ENCODE peak calls at places on chromosomes 2 and 18, in ten cellular contexts. One of them, this sample, is unnamed.

GRCh38 chr2:116094196-116094595 is 1651.8 kb downstream of the DPP10 start:
- DNase-seq in HFF-Myc: no peak
- DNase-seq in fibroblast of villous mesenchyme: no peak
- DNase-seq in cardiac fibroblast: no peak
- DNase-seq in fibroblast of lung: no peak
- DNase-seq in gastrocnemius medialis: no peak
- DNase-seq in fibroblast of the aortic adventitia: no peak
- DNase-seq in PC-3: no peak
- DNase-seq in foreskin fibroblast: no peak
- DNase-seq in BJ: no peak
- DNase-seq in this sample: no peak

GRCh38 chr2:219344756-219345458 is 12.4 kb upstream of the RESP18 start:
- DNase-seq in HFF-Myc: no peak
- DNase-seq in fibroblast of villous mesenchyme: peak
- DNase-seq in cardiac fibroblast: peak
- DNase-seq in fibroblast of lung: peak
- DNase-seq in gastrocnemius medialis: peak
- DNase-seq in fibroblast of the aortic adventitia: peak
- DNase-seq in PC-3: peak
- DNase-seq in foreskin fibroblast: peak
- DNase-seq in BJ: no peak
- DNase-seq in this sample: no peak

GRCh38 chr2:38650717-38651116 is 15.2 kb upstream of the GALM start:
- DNase-seq in HFF-Myc: no peak
- DNase-seq in fibroblast of villous mesenchyme: no peak
- DNase-seq in cardiac fibroblast: no peak
- DNase-seq in fibroblast of lung: no peak
- DNase-seq in gastrocnemius medialis: no peak
- DNase-seq in fibroblast of the aortic adventitia: no peak
- DNase-seq in PC-3: no peak
- DNase-seq in foreskin fibroblast: no peak
- DNase-seq in BJ: no peak
- DNase-seq in this sample: no peak

GRCh38 chr2:220219371-220219770 is 591.9 kb downstream of the SLC4A3 start:
- DNase-seq in HFF-Myc: no peak
- DNase-seq in fibroblast of villous mesenchyme: no peak
- DNase-seq in cardiac fibroblast: no peak
- DNase-seq in fibroblast of lung: no peak
- DNase-seq in gastrocnemius medialis: no peak
- DNase-seq in fibroblast of the aortic adventitia: no peak
- DNase-seq in PC-3: peak
- DNase-seq in foreskin fibroblast: no peak
- DNase-seq in BJ: no peak
- DNase-seq in this sample: no peak

GRCh38 chr2:217994776-217995274 is 8.0 kb downstream of the TNS1 start:
- DNase-seq in HFF-Myc: no peak
- DNase-seq in fibroblast of villous mesenchyme: peak
- DNase-seq in cardiac fibroblast: peak
- DNase-seq in fibroblast of lung: peak
- DNase-seq in gastrocnemius medialis: no peak
- DNase-seq in fibroblast of the aortic adventitia: peak
- DNase-seq in PC-3: peak
- DNase-seq in foreskin fibroblast: peak
- DNase-seq in BJ: peak
- DNase-seq in this sample: no peak

GRCh38 chr2:65396348-65397026 is 35.9 kb downstream of the SPRED2 start:
- DNase-seq in HFF-Myc: no peak
- DNase-seq in fibroblast of villous mesenchyme: peak
- DNase-seq in cardiac fibroblast: peak
- DNase-seq in fibroblast of lung: peak
- DNase-seq in gastrocnemius medialis: no peak
- DNase-seq in fibroblast of the aortic adventitia: peak
- DNase-seq in PC-3: peak
- DNase-seq in foreskin fibroblast: peak
- DNase-seq in BJ: no peak
- DNase-seq in this sample: no peak

GRCh38 chr18:45775726-45776125 is 49.7 kb upstream of the SIGLEC15 start:
- DNase-seq in HFF-Myc: no peak
- DNase-seq in fibroblast of villous mesenchyme: no peak
- DNase-seq in cardiac fibroblast: no peak
- DNase-seq in fibroblast of lung: no peak
- DNase-seq in gastrocnemius medialis: no peak
- DNase-seq in fibroblast of the aortic adventitia: no peak
- DNase-seq in PC-3: no peak
- DNase-seq in foreskin fibroblast: peak
- DNase-seq in BJ: no peak
- DNase-seq in this sample: no peak

GRCh38 chr2:216039918-216040317 is 26.6 kb upstream of the MREG start:
- DNase-seq in HFF-Myc: no peak
- DNase-seq in fibroblast of villous mesenchyme: no peak
- DNase-seq in cardiac fibroblast: no peak
- DNase-seq in fibroblast of lung: no peak
- DNase-seq in gastrocnemius medialis: no peak
- DNase-seq in fibroblast of the aortic adventitia: no peak
- DNase-seq in PC-3: no peak
- DNase-seq in foreskin fibroblast: no peak
- DNase-seq in BJ: no peak
- DNase-seq in this sample: no peak

GRCh38 chr2:25941042-25941441 is 41.3 kb downstream of the KIF3C start:
- DNase-seq in HFF-Myc: no peak
- DNase-seq in fibroblast of villous mesenchyme: no peak
- DNase-seq in cardiac fibroblast: no peak
- DNase-seq in fibroblast of lung: no peak
- DNase-seq in gastrocnemius medialis: no peak
- DNase-seq in fibroblast of the aortic adventitia: no peak
- DNase-seq in PC-3: no peak
- DNase-seq in foreskin fibroblast: no peak
- DNase-seq in BJ: no peak
- DNase-seq in this sample: no peak

GRCh38 chr2:138742446-138743057 is 37.6 kb downstream of the NXPH2 start:
- DNase-seq in HFF-Myc: no peak
- DNase-seq in fibroblast of villous mesenchyme: no peak
- DNase-seq in cardiac fibroblast: no peak
- DNase-seq in fibroblast of lung: no peak
- DNase-seq in gastrocnemius medialis: peak
- DNase-seq in fibroblast of the aortic adventitia: no peak
- DNase-seq in PC-3: no peak
- DNase-seq in foreskin fibroblast: no peak
- DNase-seq in BJ: no peak
- DNase-seq in this sample: no peak

DNA sequence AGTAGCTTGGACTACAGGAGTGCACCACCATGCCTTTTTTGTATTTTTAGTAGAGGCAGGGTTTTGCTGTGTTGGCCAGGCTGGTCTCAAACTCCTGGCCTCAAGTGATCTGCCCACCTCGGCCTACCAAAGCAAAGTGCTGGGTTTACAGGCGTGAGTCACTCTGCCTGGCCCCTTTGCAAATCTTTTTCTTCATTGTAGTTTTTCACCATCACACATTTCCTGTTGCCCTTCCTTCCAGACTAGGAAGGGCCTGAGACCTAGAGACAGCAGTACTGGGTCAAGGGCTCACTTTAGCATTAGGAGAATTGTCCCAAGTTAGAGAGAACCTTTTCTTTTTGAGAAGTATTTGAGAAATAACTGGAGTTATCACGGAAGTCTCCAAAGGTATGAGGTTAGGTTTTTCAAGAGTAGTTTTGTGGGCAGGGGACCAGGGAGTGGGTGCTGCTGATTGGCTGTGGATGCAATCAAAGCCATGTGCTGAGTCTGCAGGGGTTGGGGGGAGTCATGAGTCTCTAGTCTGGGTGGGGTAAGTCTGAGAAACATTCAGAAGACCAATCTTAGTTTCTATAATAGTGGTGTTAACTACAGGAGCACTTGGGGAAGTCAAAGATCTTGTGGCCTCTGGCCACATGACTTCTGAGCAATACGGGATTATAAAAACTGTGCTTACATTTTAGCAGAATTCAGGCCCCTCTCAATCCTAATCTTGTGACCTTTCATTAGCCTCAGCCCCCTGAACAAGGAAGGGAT is 23.7 kb downstream of the B3GNT2 start:
- DNase-seq in HFF-Myc: no peak
- DNase-seq in fibroblast of villous mesenchyme: no peak
- DNase-seq in cardiac fibroblast: no peak
- DNase-seq in fibroblast of lung: no peak
- DNase-seq in gastrocnemius medialis: no peak
- DNase-seq in fibroblast of the aortic adventitia: no peak
- DNase-seq in PC-3: no peak
- DNase-seq in foreskin fibroblast: no peak
- DNase-seq in BJ: no peak
- DNase-seq in this sample: no peak
- TF ChIP-seq CTCF in HFF-Myc: no peak
- TF ChIP-seq CTCF in fibroblast of villous mesenchyme: no peak
- TF ChIP-seq CTCF in cardiac fibroblast: no peak
- TF ChIP-seq CTCF in fibroblast of lung: no peak
- TF ChIP-seq CTCF in gastrocnemius medialis: no peak
- TF ChIP-seq CTCF in fibroblast of the aortic adventitia: no peak
- TF ChIP-seq CTCF in PC-3: no peak
- TF ChIP-seq CTCF in foreskin fibroblast: no peak
- TF ChIP-seq CTCF in BJ: no peak
- TF ChIP-seq CTCF in this sample: no peak

GRCh38 chr2:19812166-19812565 is 89.6 kb downstream of the TTC32 start:
- DNase-seq in HFF-Myc: no peak
- DNase-seq in fibroblast of villous mesenchyme: no peak
- DNase-seq in cardiac fibroblast: no peak
- DNase-seq in fibroblast of lung: no peak
- DNase-seq in gastrocnemius medialis: no peak
- DNase-seq in fibroblast of the aortic adventitia: peak
- DNase-seq in PC-3: no peak
- DNase-seq in foreskin fibroblast: no peak
- DNase-seq in BJ: no peak
- DNase-seq in this sample: peak
- H3K4me3 ChIP-seq in HFF-Myc: no peak
- H3K4me3 ChIP-seq in fibroblast of villous mesenchyme: no peak
- H3K4me3 ChIP-seq in cardiac fibroblast: no peak
- H3K4me3 ChIP-seq in fibroblast of lung: no peak
- H3K4me3 ChIP-seq in gastrocnemius medialis: no peak
- H3K4me3 ChIP-seq in fibroblast of the aortic adventitia: no peak
- H3K4me3 ChIP-seq in PC-3: no peak
- H3K4me3 ChIP-seq in foreskin fibroblast: no peak
- H3K4me3 ChIP-seq in BJ: no peak
- H3K4me3 ChIP-seq in this sample: no peak

GRCh38 chr2:159032156-159032555 is 63.7 kb downstream of the TANC1 start:
- DNase-seq in HFF-Myc: no peak
- DNase-seq in fibroblast of villous mesenchyme: no peak
- DNase-seq in cardiac fibroblast: no peak
- DNase-seq in fibroblast of lung: no peak
- DNase-seq in gastrocnemius medialis: no peak
- DNase-seq in fibroblast of the aortic adventitia: no peak
- DNase-seq in PC-3: no peak
- DNase-seq in foreskin fibroblast: no peak
- DNase-seq in BJ: no peak
- DNase-seq in this sample: no peak

GRCh38 chr2:159032580-159032979 is 64.1 kb downstream of the TANC1 start:
- DNase-seq in HFF-Myc: no peak
- DNase-seq in fibroblast of villous mesenchyme: no peak
- DNase-seq in cardiac fibroblast: no peak
- DNase-seq in fibroblast of lung: no peak
- DNase-seq in gastrocnemius medialis: no peak
- DNase-seq in fibroblast of the aortic adventitia: no peak
- DNase-seq in PC-3: no peak
- DNase-seq in foreskin fibroblast: no peak
- DNase-seq in BJ: no peak
- DNase-seq in this sample: no peak

GRCh38 chr2:159030674-159031380 is 62.4 kb downstream of the TANC1 start:
- DNase-seq in HFF-Myc: no peak
- DNase-seq in fibroblast of villous mesenchyme: peak
- DNase-seq in cardiac fibroblast: peak
- DNase-seq in fibroblast of lung: peak
- DNase-seq in gastrocnemius medialis: peak
- DNase-seq in fibroblast of the aortic adventitia: peak
- DNase-seq in PC-3: peak
- DNase-seq in foreskin fibroblast: peak
- DNase-seq in BJ: no peak
- DNase-seq in this sample: peak

GRCh38 chr2:159034728-159035127 is 66.3 kb downstream of the TANC1 start:
- DNase-seq in HFF-Myc: no peak
- DNase-seq in fibroblast of villous mesenchyme: no peak
- DNase-seq in cardiac fibroblast: no peak
- DNase-seq in fibroblast of lung: no peak
- DNase-seq in gastrocnemius medialis: no peak
- DNase-seq in fibroblast of the aortic adventitia: no peak
- DNase-seq in PC-3: no peak
- DNase-seq in foreskin fibroblast: no peak
- DNase-seq in BJ: no peak
- DNase-seq in this sample: no peak

GRCh38 chr2:159035790-159036411 is 67.5 kb downstream of the TANC1 start:
- DNase-seq in HFF-Myc: no peak
- DNase-seq in fibroblast of villous mesenchyme: peak
- DNase-seq in cardiac fibroblast: peak
- DNase-seq in fibroblast of lung: peak
- DNase-seq in gastrocnemius medialis: no peak
- DNase-seq in fibroblast of the aortic adventitia: peak
- DNase-seq in PC-3: peak
- DNase-seq in foreskin fibroblast: peak
- DNase-seq in BJ: no peak
- DNase-seq in this sample: no peak
- TF ChIP-seq CTCF in HFF-Myc: no peak
- TF ChIP-seq CTCF in fibroblast of villous mesenchyme: peak
- TF ChIP-seq CTCF in cardiac fibroblast: peak
- TF ChIP-seq CTCF in fibroblast of lung: peak
- TF ChIP-seq CTCF in gastrocnemius medialis: no peak
- TF ChIP-seq CTCF in fibroblast of the aortic adventitia: no peak
- TF ChIP-seq CTCF in PC-3: peak
- TF ChIP-seq CTCF in foreskin fibroblast: peak
- TF ChIP-seq CTCF in BJ: peak
- TF ChIP-seq CTCF in this sample: peak

GRCh38 chr18:58534535-58535301 is 94.2 kb downstream of the ALPK2 start:
- DNase-seq in HFF-Myc: no peak
- DNase-seq in fibroblast of villous mesenchyme: no peak
- DNase-seq in cardiac fibroblast: no peak
- DNase-seq in fibroblast of lung: no peak
- DNase-seq in gastrocnemius medialis: no peak
- DNase-seq in fibroblast of the aortic adventitia: no peak
- DNase-seq in PC-3: no peak
- DNase-seq in foreskin fibroblast: no peak
- DNase-seq in BJ: no peak
- DNase-seq in this sample: no peak

GRCh38 chr18:58536534-58537271 is 92.2 kb downstream of the ALPK2 start:
- DNase-seq in HFF-Myc: no peak
- DNase-seq in fibroblast of villous mesenchyme: no peak
- DNase-seq in cardiac fibroblast: no peak
- DNase-seq in fibroblast of lung: no peak
- DNase-seq in gastrocnemius medialis: no peak
- DNase-seq in fibroblast of the aortic adventitia: no peak
- DNase-seq in PC-3: no peak
- DNase-seq in foreskin fibroblast: no peak
- DNase-seq in BJ: no peak
- DNase-seq in this sample: no peak

GRCh38 chr18:58536187-58536516 is 92.7 kb downstream of the ALPK2 start:
- DNase-seq in HFF-Myc: no peak
- DNase-seq in fibroblast of villous mesenchyme: no peak
- DNase-seq in cardiac fibroblast: no peak
- DNase-seq in fibroblast of lung: no peak
- DNase-seq in gastrocnemius medialis: no peak
- DNase-seq in fibroblast of the aortic adventitia: no peak
- DNase-seq in PC-3: no peak
- DNase-seq in foreskin fibroblast: no peak
- DNase-seq in BJ: no peak
- DNase-seq in this sample: no peak

GRCh38 chr18:58533771-58534170 is 95.1 kb downstream of the ALPK2 start:
- DNase-seq in HFF-Myc: no peak
- DNase-seq in fibroblast of villous mesenchyme: no peak
- DNase-seq in cardiac fibroblast: no peak
- DNase-seq in fibroblast of lung: no peak
- DNase-seq in gastrocnemius medialis: no peak
- DNase-seq in fibroblast of the aortic adventitia: no peak
- DNase-seq in PC-3: no peak
- DNase-seq in foreskin fibroblast: no peak
- DNase-seq in BJ: no peak
- DNase-seq in this sample: no peak

GRCh38 chr18:58535340-58536186 is 93.3 kb downstream of the ALPK2 start:
- DNase-seq in HFF-Myc: no peak
- DNase-seq in fibroblast of villous mesenchyme: no peak
- DNase-seq in cardiac fibroblast: peak
- DNase-seq in fibroblast of lung: peak
- DNase-seq in gastrocnemius medialis: no peak
- DNase-seq in fibroblast of the aortic adventitia: peak
- DNase-seq in PC-3: no peak
- DNase-seq in foreskin fibroblast: no peak
- DNase-seq in BJ: no peak
- DNase-seq in this sample: no peak
- H3K4me3 ChIP-seq in HFF-Myc: no peak
- H3K4me3 ChIP-seq in fibroblast of villous mesenchyme: no peak
- H3K4me3 ChIP-seq in cardiac fibroblast: no peak
- H3K4me3 ChIP-seq in fibroblast of lung: no peak
- H3K4me3 ChIP-seq in gastrocnemius medialis: no peak
- H3K4me3 ChIP-seq in fibroblast of the aortic adventitia: no peak
- H3K4me3 ChIP-seq in PC-3: no peak
- H3K4me3 ChIP-seq in foreskin fibroblast: no peak
- H3K4me3 ChIP-seq in BJ: no peak
- H3K4me3 ChIP-seq in this sample: no peak